ENCODE peak calls at places on chromosomes 2 and 18, in eight cellular contexts. One of them, this sample, is unnamed.

GRCh38 chr2:177229448-177230242 is 17.1 kb downstream of the HNRNPA3 start:
- DNase-seq in right lobe of liver: no peak
- DNase-seq in endothelial cell of umbilical vein: no peak
- DNase-seq in transverse colon: no peak
- DNase-seq in HCT116: no peak
- DNase-seq in ovary: no peak
- DNase-seq in IMR-90: no peak
- DNase-seq in adrenal gland: no peak
- DNase-seq in this sample: no peak

GRCh38 chr2:219230201-219230540 is 565 bp downstream of the ANKZF1 start:
- DNase-seq in right lobe of liver: no peak
- DNase-seq in adrenal gland: peak
- DNase-seq in IMR-90: peak
- DNase-seq in ovary: no peak
- DNase-seq in HCT116: no peak
- DNase-seq in transverse colon: peak
- DNase-seq in endothelial cell of umbilical vein: no peak
- DNase-seq in this sample: no peak

GRCh38 chr2:25490220-25490619 is 148.5 kb upstream of the DNMT3A start:
- DNase-seq in endothelial cell of umbilical vein: no peak
- DNase-seq in ovary: no peak
- DNase-seq in IMR-90: no peak
- DNase-seq in transverse colon: no peak
- DNase-seq in HCT116: no peak
- DNase-seq in right lobe of liver: no peak
- DNase-seq in adrenal gland: no peak
- DNase-seq in this sample: no peak

GRCh38 chr2:128405467-128405900 is 86.8 kb upstream of the HS6ST1 start:
- DNase-seq in IMR-90: no peak
- DNase-seq in ovary: no peak
- DNase-seq in endothelial cell of umbilical vein: no peak
- DNase-seq in adrenal gland: no peak
- DNase-seq in right lobe of liver: peak
- DNase-seq in transverse colon: peak
- DNase-seq in HCT116: no peak
- DNase-seq in this sample: no peak

GRCh38 chr2:96729748-96730147 is 10.1 kb downstream of the LMAN2L start:
- DNase-seq in IMR-90: no peak
- DNase-seq in ovary: no peak
- DNase-seq in transverse colon: no peak
- DNase-seq in endothelial cell of umbilical vein: no peak
- DNase-seq in HCT116: no peak
- DNase-seq in adrenal gland: no peak
- DNase-seq in right lobe of liver: no peak
- DNase-seq in this sample: no peak

GRCh38 chr2:65918760-65919187 is 486.4 kb upstream of the SPRED2 start:
- DNase-seq in transverse colon: no peak
- DNase-seq in ovary: no peak
- DNase-seq in adrenal gland: no peak
- DNase-seq in right lobe of liver: no peak
- DNase-seq in IMR-90: no peak
- DNase-seq in HCT116: no peak
- DNase-seq in endothelial cell of umbilical vein: no peak
- DNase-seq in this sample: no peak

GRCh38 chr2:61178603-61179545 is 16.9 kb downstream of the C2orf74 start:
- DNase-seq in ovary: peak
- DNase-seq in adrenal gland: no peak
- DNase-seq in IMR-90: peak
- DNase-seq in HCT116: no peak
- DNase-seq in transverse colon: no peak
- DNase-seq in right lobe of liver: no peak
- DNase-seq in endothelial cell of umbilical vein: no peak
- DNase-seq in this sample: no peak

GRCh38 chr18:50870138-50870845 is 8.6 kb upstream of the ME2 start:
- DNase-seq in adrenal gland: no peak
- DNase-seq in HCT116: peak
- DNase-seq in IMR-90: peak
- DNase-seq in ovary: no peak
- DNase-seq in right lobe of liver: no peak
- DNase-seq in endothelial cell of umbilical vein: peak
- DNase-seq in transverse colon: peak
- DNase-seq in this sample: peak

GRCh38 chr2:12119841-12120240 is 373.4 kb downstream of the LPIN1 start:
- DNase-seq in adrenal gland: no peak
- DNase-seq in HCT116: no peak
- DNase-seq in right lobe of liver: no peak
- DNase-seq in ovary: no peak
- DNase-seq in transverse colon: no peak
- DNase-seq in endothelial cell of umbilical vein: no peak
- DNase-seq in IMR-90: peak
- DNase-seq in this sample: no peak

GRCh38 chr2:1341409-1342120 is 71.7 kb upstream of the TPO start:
- DNase-seq in endothelial cell of umbilical vein: no peak
- DNase-seq in transverse colon: no peak
- DNase-seq in IMR-90: no peak
- DNase-seq in right lobe of liver: no peak
- DNase-seq in adrenal gland: no peak
- DNase-seq in ovary: no peak
- DNase-seq in HCT116: no peak
- DNase-seq in this sample: no peak

GRCh38 chr2:128202791-128203190 is 111.8 kb downstream of the UGGT1 start:
- DNase-seq in HCT116: no peak
- DNase-seq in IMR-90: peak
- DNase-seq in transverse colon: no peak
- DNase-seq in endothelial cell of umbilical vein: no peak
- DNase-seq in right lobe of liver: no peak
- DNase-seq in adrenal gland: no peak
- DNase-seq in ovary: no peak
- DNase-seq in this sample: no peak

GRCh38 chr2:181258761-181259160 is 198.4 kb upstream of the ITGA4 start:
- DNase-seq in IMR-90: peak
- DNase-seq in adrenal gland: no peak
- DNase-seq in transverse colon: no peak
- DNase-seq in right lobe of liver: no peak
- DNase-seq in ovary: no peak
- DNase-seq in HCT116: no peak
- DNase-seq in endothelial cell of umbilical vein: no peak
- DNase-seq in this sample: no peak

GRCh38 chr2:18742382-18742781 is 153.0 kb upstream of the NT5C1B start:
- DNase-seq in right lobe of liver: no peak
- DNase-seq in transverse colon: no peak
- DNase-seq in IMR-90: no peak
- DNase-seq in HCT116: no peak
- DNase-seq in adrenal gland: no peak
- DNase-seq in ovary: no peak
- DNase-seq in endothelial cell of umbilical vein: no peak
- DNase-seq in this sample: peak

GRCh38 chr2:20654414-20654813 is 3.5 kb upstream of the HS1BP3 start:
- DNase-seq in transverse colon: no peak
- DNase-seq in right lobe of liver: no peak
- DNase-seq in IMR-90: no peak
- DNase-seq in ovary: no peak
- DNase-seq in adrenal gland: no peak
- DNase-seq in endothelial cell of umbilical vein: no peak
- DNase-seq in HCT116: no peak
- DNase-seq in this sample: no peak

GRCh38 chr18:78514910-78515670 is 464.5 kb upstream of the SALL3 start:
- DNase-seq in adrenal gland: no peak
- DNase-seq in HCT116: no peak
- DNase-seq in right lobe of liver: no peak
- DNase-seq in ovary: no peak
- DNase-seq in IMR-90: no peak
- DNase-seq in endothelial cell of umbilical vein: no peak
- DNase-seq in transverse colon: no peak
- DNase-seq in this sample: no peak

GRCh38 chr2:128306081-128306930 is 12.4 kb downstream of the HS6ST1 start:
- DNase-seq in endothelial cell of umbilical vein: no peak
- DNase-seq in HCT116: no peak
- DNase-seq in adrenal gland: no peak
- DNase-seq in right lobe of liver: peak
- DNase-seq in transverse colon: peak
- DNase-seq in IMR-90: peak
- DNase-seq in ovary: peak
- DNase-seq in this sample: peak

GRCh38 chr2:120847700-120848321 is 112.1 kb downstream of the GLI2 start:
- DNase-seq in ovary: no peak
- DNase-seq in endothelial cell of umbilical vein: no peak
- DNase-seq in HCT116: no peak
- DNase-seq in right lobe of liver: no peak
- DNase-seq in transverse colon: no peak
- DNase-seq in adrenal gland: no peak
- DNase-seq in IMR-90: no peak
- DNase-seq in this sample: no peak

GRCh38 chr18:69943021-69943420 is 4.7 kb downstream of the CD226 start:
- DNase-seq in transverse colon: no peak
- DNase-seq in right lobe of liver: no peak
- DNase-seq in endothelial cell of umbilical vein: no peak
- DNase-seq in HCT116: no peak
- DNase-seq in IMR-90: no peak
- DNase-seq in adrenal gland: no peak
- DNase-seq in ovary: no peak
- DNase-seq in this sample: no peak

GRCh38 chr18:46256078-46256477 is 151.9 kb downstream of the HAUS1 start:
- DNase-seq in transverse colon: no peak
- DNase-seq in adrenal gland: no peak
- DNase-seq in IMR-90: no peak
- DNase-seq in ovary: no peak
- DNase-seq in HCT116: no peak
- DNase-seq in endothelial cell of umbilical vein: no peak
- DNase-seq in right lobe of liver: no peak
- DNase-seq in this sample: no peak

GRCh38 chr2:144998435-144998834 is 478.5 kb upstream of the ZEB2 start:
- DNase-seq in right lobe of liver: no peak
- DNase-seq in HCT116: no peak
- DNase-seq in adrenal gland: no peak
- DNase-seq in endothelial cell of umbilical vein: no peak
- DNase-seq in ovary: no peak
- DNase-seq in transverse colon: no peak
- DNase-seq in IMR-90: no peak
- DNase-seq in this sample: no peak

GRCh38 chr2:9790702-9791225 is 52.5 kb upstream of the TAF1B start:
- DNase-seq in HCT116: no peak
- DNase-seq in endothelial cell of umbilical vein: no peak
- DNase-seq in ovary: no peak
- DNase-seq in transverse colon: no peak
- DNase-seq in IMR-90: no peak
- DNase-seq in right lobe of liver: no peak
- DNase-seq in adrenal gland: no peak
- DNase-seq in this sample: peak

GRCh38 chr2:75432761-75433361 is 127.9 kb downstream of the EVA1A start:
- DNase-seq in HCT116: no peak
- DNase-seq in IMR-90: peak
- DNase-seq in transverse colon: no peak
- DNase-seq in right lobe of liver: no peak
- DNase-seq in endothelial cell of umbilical vein: no peak
- DNase-seq in adrenal gland: no peak
- DNase-seq in ovary: no peak
- DNase-seq in this sample: no peak
- TF ChIP-seq POLR2A in HCT116: no peak
- TF ChIP-seq POLR2A in IMR-90: no peak
- TF ChIP-seq POLR2A in transverse colon: no peak
- TF ChIP-seq POLR2A in right lobe of liver: no peak
- TF ChIP-seq POLR2A in endothelial cell of umbilical vein: no peak
- TF ChIP-seq POLR2A in adrenal gland: no peak
- TF ChIP-seq POLR2A in ovary: no peak
- TF ChIP-seq POLR2A in this sample: no peak

GRCh38 chr2:110017-110416 is 63.7 kb upstream of the FAM110C start:
- DNase-seq in HCT116: no peak
- DNase-seq in right lobe of liver: no peak
- DNase-seq in endothelial cell of umbilical vein: no peak
- DNase-seq in adrenal gland: no peak
- DNase-seq in ovary: no peak
- DNase-seq in IMR-90: no peak
- DNase-seq in transverse colon: no peak
- DNase-seq in this sample: no peak
- H3K27ac ChIP-seq in HCT116: no peak
- H3K27ac ChIP-seq in right lobe of liver: no peak
- H3K27ac ChIP-seq in endothelial cell of umbilical vein: no peak
- H3K27ac ChIP-seq in adrenal gland: no peak
- H3K27ac ChIP-seq in ovary: no peak
- H3K27ac ChIP-seq in IMR-90: no peak
- H3K27ac ChIP-seq in transverse colon: no peak
- H3K27ac ChIP-seq in this sample: no peak

DNA sequence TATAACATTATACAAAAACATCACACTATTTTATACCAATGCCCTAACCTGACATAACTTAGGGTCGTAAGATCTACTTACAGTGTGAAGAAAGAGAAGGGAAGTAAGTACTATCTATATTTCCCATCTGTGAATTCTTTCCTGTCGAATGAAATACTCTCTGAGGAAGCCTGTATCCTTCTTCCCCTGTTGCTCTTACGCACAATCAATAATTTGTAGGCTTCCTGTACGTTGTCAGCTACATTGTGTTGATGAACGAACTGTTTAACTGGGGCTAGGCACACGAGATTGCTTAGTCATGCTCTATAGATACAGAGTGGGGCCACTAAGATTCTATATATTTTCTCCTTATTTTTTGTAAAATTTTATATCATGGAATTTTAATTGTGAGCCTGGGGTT is 1125.0 kb upstream of the CELF4 start:
- DNase-seq in endothelial cell of umbilical vein: no peak
- DNase-seq in IMR-90: no peak
- DNase-seq in ovary: no peak
- DNase-seq in transverse colon: no peak
- DNase-seq in right lobe of liver: no peak
- DNase-seq in adrenal gland: no peak
- DNase-seq in HCT116: no peak
- DNase-seq in this sample: no peak
- TF ChIP-seq POLR2A in endothelial cell of umbilical vein: no peak
- TF ChIP-seq POLR2A in IMR-90: no peak
- TF ChIP-seq POLR2A in ovary: no peak
- TF ChIP-seq POLR2A in transverse colon: no peak
- TF ChIP-seq POLR2A in right lobe of liver: no peak
- TF ChIP-seq POLR2A in adrenal gland: no peak
- TF ChIP-seq POLR2A in HCT116: no peak
- TF ChIP-seq POLR2A in this sample: no peak

GRCh38 chr2:229339613-229340012 is 68.5 kb upstream of the PID1 start:
- DNase-seq in ovary: no peak
- DNase-seq in endothelial cell of umbilical vein: no peak
- DNase-seq in HCT116: no peak
- DNase-seq in right lobe of liver: no peak
- DNase-seq in adrenal gland: no peak
- DNase-seq in transverse colon: no peak
- DNase-seq in IMR-90: no peak
- DNase-seq in this sample: no peak

GRCh38 chr2:229340086-229340760 is 69.1 kb upstream of the PID1 start:
- DNase-seq in ovary: no peak
- DNase-seq in right lobe of liver: no peak
- DNase-seq in adrenal gland: no peak
- DNase-seq in transverse colon: no peak
- DNase-seq in IMR-90: peak
- DNase-seq in endothelial cell of umbilical vein: no peak
- DNase-seq in HCT116: no peak
- DNase-seq in this sample: no peak

GRCh38 chr2:229330952-229331351 is 59.9 kb upstream of the PID1 start:
- DNase-seq in IMR-90: no peak
- DNase-seq in HCT116: no peak
- DNase-seq in ovary: no peak
- DNase-seq in adrenal gland: no peak
- DNase-seq in right lobe of liver: no peak
- DNase-seq in transverse colon: no peak
- DNase-seq in endothelial cell of umbilical vein: no peak
- DNase-seq in this sample: no peak

GRCh38 chr2:229335877-229336346 is 64.8 kb upstream of the PID1 start:
- DNase-seq in right lobe of liver: no peak
- DNase-seq in ovary: no peak
- DNase-seq in endothelial cell of umbilical vein: no peak
- DNase-seq in adrenal gland: no peak
- DNase-seq in HCT116: no peak
- DNase-seq in IMR-90: no peak
- DNase-seq in transverse colon: no peak
- DNase-seq in this sample: peak

GRCh38 chr2:229335349-229335748 is 64.3 kb upstream of the PID1 start:
- DNase-seq in IMR-90: no peak
- DNase-seq in ovary: no peak
- DNase-seq in adrenal gland: no peak
- DNase-seq in endothelial cell of umbilical vein: no peak
- DNase-seq in transverse colon: no peak
- DNase-seq in HCT116: no peak
- DNase-seq in right lobe of liver: no peak
- DNase-seq in this sample: no peak
- H3K27ac ChIP-seq in IMR-90: no peak
- H3K27ac ChIP-seq in ovary: no peak
- H3K27ac ChIP-seq in adrenal gland: peak
- H3K27ac ChIP-seq in endothelial cell of umbilical vein: no peak
- H3K27ac ChIP-seq in transverse colon: peak
- H3K27ac ChIP-seq in HCT116: no peak
- H3K27ac ChIP-seq in right lobe of liver: no peak
- H3K27ac ChIP-seq in this sample: no peak

This sample was measured in heart left ventricle.